ENCODE peak calls at places on chromosomes 5 and 9, in five cellular contexts. Z is activated CD4-positive, alpha-beta T cell treated with anti-CD3 and anti-CD28 coated beads, Interleukin-2, amount 50 U/mL, for 4 hours; H is adrenal gland; E is amygdala; G is germinal center. Y is an unnamed sample.

GRCh38 chr5:81428446-81428845 is 34.5 kb upstream of the ACOT12 start:
- DNase-seq in E (no peak), G (no peak), Z (no peak), H (no peak), Y (no peak)

GRCh38 chr5:108898257-108898656 is 150.6 kb downstream of the FER start:
- DNase-seq in H (no peak), Z (no peak), E (no peak), G (no peak), Y (no peak)

GRCh38 chr5:176648467-176649194 is 1.3 kb downstream of the TSPAN17 start:
- DNase-seq in G (no peak), Z (no peak), E (no peak), H (no peak), Y (no peak)

GRCh38 chr5:169557838-169558237 is 25.7 kb upstream of the SPDL1 start:
- DNase-seq in H (no peak), G (no peak), E (no peak), Z (no peak), Y (no peak)

GRCh38 chr9:34633851-34634550 is 3.6 kb downstream of the SIGMAR1 start:
- DNase-seq in H (peak), G (peak), Z (peak), E (peak), Y (peak)

GRCh38 chr9:77663754-77664153 is 15.6 kb upstream of the GNA14 start:
- DNase-seq in Z (no peak), H (no peak), E (no peak), G (no peak), Y (no peak)

GRCh38 chr5:178336889-178337785 is 104.5 kb upstream of the PHYKPL start:
- DNase-seq in H (no peak), G (no peak), Z (no peak), E (no peak), Y (no peak)

GRCh38 chr5:78586251-78586650 is 62.3 kb downstream of the LHFPL2 start:
- DNase-seq in E (no peak), G (no peak), Z (no peak), H (no peak), Y (no peak)

GRCh38 chr5:132003170-132003744 is 8.2 kb downstream of the ACSL6 start:
- DNase-seq in Z (no peak), E (peak), H (peak), G (no peak), Y (no peak)

GRCh38 chr9:16877256-16877655 is 6.8 kb upstream of the BNC2 start:
- DNase-seq in H (no peak), E (no peak), G (no peak), Z (no peak), Y (no peak)

Y was measured in RPMI8226.